ENCODE peak calls at places on chromosomes 7 and 10, in seven cellular contexts. V, O, T, K, R, E and P are unnamed samples.

GRCh38 chr10:16853809-16854208 is 36.6 kb upstream of the RSU1 start:
- DNase-seq in V (no peak), O (no peak), T (no peak), K (no peak), R (no peak), E (no peak), P (no peak)

GRCh38 chr10:112203328-112204076 is 19.9 kb upstream of the GPAM start:
- DNase-seq in V (no peak), O (peak), T (no peak), K (no peak), R (no peak), E (no peak), P (no peak)

GRCh38 chr7:135980665-135981180 is 3.6 kb upstream of the MTPN start:
- DNase-seq in V (no peak), O (peak), T (no peak), K (peak), R (no peak), E (peak), P (no peak)

GRCh38 chr10:10642741-10643280 is 374.9 kb upstream of the CELF2 start:
- DNase-seq in V (no peak), O (peak), T (peak), K (no peak), R (no peak), E (peak), P (no peak)

GRCh38 chr7:137328389-137329120 is 15.0 kb downstream of the PTN start:
- DNase-seq in V (no peak), O (peak), T (no peak), K (peak), R (no peak), E (peak), P (no peak)

GRCh38 chr7:30171753-30172447 is 37.1 kb downstream of the MTURN start:
- DNase-seq in V (no peak), O (peak), T (no peak), K (peak), R (no peak), E (peak), P (no peak)

GRCh38 chr10:43735907-43736306 is 87.2 kb upstream of the ZNF32 start:
- DNase-seq in V (no peak), O (peak), T (no peak), K (no peak), R (no peak), E (peak), P (no peak)

GRCh38 chr7:11786186-11786585 is 45.8 kb downstream of the THSD7A start:
- DNase-seq in V (no peak), O (no peak), T (no peak), K (peak), R (peak), E (no peak), P (peak)

GRCh38 chr10:77392236-77392721 is 245.3 kb downstream of the KCNMA1 start:
- DNase-seq in V (no peak), O (peak), T (no peak), K (no peak), R (no peak), E (peak), P (no peak)

GRCh38 chr10:70558871-70559810 is 43.4 kb downstream of the PRF1 start:
- DNase-seq in V (no peak), O (peak), T (peak), K (peak), R (no peak), E (peak), P (peak)

GRCh38 chr7:135247746-135248471 is 14.3 kb downstream of the STRA8 start:
- DNase-seq in V (no peak), O (no peak), T (peak), K (peak), R (no peak), E (no peak), P (no peak)

GRCh38 chr7:25861704-25862253 is 290.2 kb upstream of the NFE2L3 start:
- DNase-seq in V (no peak), O (no peak), T (no peak), K (peak), R (no peak), E (peak), P (no peak)

GRCh38 chr10:80535671-80536360 is 1.9 kb upstream of the SH2D4B start:
- DNase-seq in V (no peak), O (no peak), T (peak), K (peak), R (peak), E (no peak), P (no peak)

GRCh38 chr7:130901209-130901783 is 167.3 kb upstream of the KLF14 start:
- DNase-seq in V (no peak), O (peak), T (no peak), K (no peak), R (no peak), E (peak), P (no peak)

GRCh38 chr7:34653787-34654186 is 4.2 kb upstream of the NPSR1 start:
- DNase-seq in V (no peak), O (no peak), T (no peak), K (no peak), R (no peak), E (no peak), P (no peak)

GRCh38 chr10:133336131-133337078 is at the start of gene CALY:
- DNase-seq in V (peak), O (no peak), T (peak), K (no peak), R (no peak), E (no peak), P (peak)

GRCh38 chr7:98281757-98282652 is 519 bp downstream of the BRI3 start:
- DNase-seq in V (no peak), O (no peak), T (no peak), K (peak), R (no peak), E (no peak), P (no peak)

GRCh38 chr7:105647591-105647990 is 66.3 kb upstream of the EFCAB10 start:
- DNase-seq in V (no peak), O (no peak), T (no peak), K (no peak), R (no peak), E (no peak), P (no peak)

GRCh38 chr10:13099144-13099665 is 758 bp upstream of the OPTN start:
- DNase-seq in V (peak), O (peak), T (peak), K (peak), R (peak), E (peak), P (peak)

GRCh38 chr10:30178565-30178964 is 119.2 kb upstream of the JCAD start:
- DNase-seq in V (peak), O (peak), T (no peak), K (peak), R (no peak), E (peak), P (no peak)

GRCh38 chr7:77327932-77328628 is 88.1 kb downstream of the GSAP start:
- DNase-seq in V (no peak), O (no peak), T (no peak), K (no peak), R (no peak), E (no peak), P (no peak)

DNA sequence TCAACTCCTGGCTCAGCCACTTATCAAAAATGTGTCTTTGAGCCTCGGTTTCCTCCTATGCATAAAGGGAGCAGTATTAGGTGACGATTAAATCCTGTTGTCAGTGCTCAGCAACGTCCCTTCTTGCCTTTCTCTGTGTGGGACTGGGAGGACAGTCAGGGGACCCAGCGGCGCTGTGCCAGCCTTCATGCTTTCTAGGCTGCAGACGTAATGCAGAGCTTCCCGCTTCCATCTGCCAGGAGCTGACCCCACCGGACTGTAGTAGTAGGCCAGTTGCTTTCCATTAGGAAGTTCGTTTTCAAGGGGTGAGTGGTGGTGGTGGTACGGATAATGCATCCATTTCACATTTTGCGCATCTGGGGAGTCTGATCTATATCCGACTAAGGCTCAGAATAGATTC is 321.8 kb downstream of the PLXNA4 start:
- DNase-seq in V (no peak), O (no peak), T (no peak), K (no peak), R (no peak), E (no peak), P (no peak)
- H3K4ac ChIP-seq in V (no peak), O (no peak), T (no peak), K (no peak), R (no peak), E (no peak), P (no peak)

GRCh38 chr10:104981995-104982394 is 340.9 kb downstream of the SORCS3 start:
- DNase-seq in V (no peak), O (no peak), T (no peak), K (no peak), R (no peak), E (no peak), P (no peak)

DNA sequence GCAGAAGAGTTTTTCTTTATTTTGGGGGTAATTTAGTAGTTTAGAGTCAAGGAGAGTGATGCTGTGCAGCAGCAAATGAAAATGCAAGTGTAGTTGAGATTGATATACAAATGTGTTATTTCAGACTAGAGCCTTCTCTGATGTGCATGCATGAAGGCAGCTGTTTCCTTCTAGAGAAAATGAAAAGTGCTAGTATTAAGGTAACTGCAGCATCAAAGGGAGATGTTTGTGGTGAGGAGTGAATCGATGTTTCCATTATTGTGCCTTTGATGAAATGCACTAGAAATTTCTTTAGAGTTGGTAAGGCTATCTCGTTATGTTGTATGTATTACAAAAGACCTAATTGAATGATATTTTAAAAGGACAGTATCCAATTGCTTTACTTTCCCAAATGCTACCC is 339.3 kb downstream of the SORCS3 start:
- DNase-seq in V (no peak), O (no peak), T (no peak), K (no peak), R (no peak), E (no peak), P (no peak)
- H3K18ac ChIP-seq in V (no peak), O (no peak), T (no peak), K (no peak), R (no peak), E (no peak), P (no peak)

GRCh38 chr10:4685495-4685894 is 140.5 kb upstream of the AKR1E2 start:
- DNase-seq in V (no peak), O (no peak), T (no peak), K (no peak), R (no peak), E (no peak), P (no peak)

GRCh38 chr10:4683838-4684237 is 142.2 kb upstream of the AKR1E2 start:
- DNase-seq in V (no peak), O (peak), T (no peak), K (no peak), R (no peak), E (no peak), P (no peak)

GRCh38 chr10:4684434-4684833 is 141.6 kb upstream of the AKR1E2 start:
- DNase-seq in V (no peak), O (peak), T (no peak), K (peak), R (no peak), E (peak), P (no peak)

GRCh38 chr10:4685904-4686643 is 139.9 kb upstream of the AKR1E2 start:
- DNase-seq in V (no peak), O (no peak), T (no peak), K (no peak), R (no peak), E (peak), P (no peak)

DNA sequence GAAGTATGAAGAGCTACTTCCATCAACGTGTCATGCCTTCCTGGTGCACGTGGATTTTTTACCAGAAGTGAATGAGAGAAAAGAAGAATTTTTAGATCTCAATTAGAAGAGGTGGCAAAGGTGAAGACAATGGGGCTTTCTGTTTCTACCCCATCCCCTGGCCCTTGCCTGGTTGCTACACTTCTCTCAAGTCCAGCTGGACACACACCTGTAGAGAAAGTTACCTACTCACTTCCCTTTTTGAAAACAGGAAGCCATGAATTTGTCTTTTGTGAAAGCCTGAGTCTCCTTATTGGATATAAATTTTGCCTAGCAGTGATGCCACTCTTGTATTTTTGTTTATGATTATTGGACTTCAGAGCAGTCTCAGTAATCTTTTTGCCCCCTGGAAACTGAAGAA is 142.9 kb upstream of the AKR1E2 start:
- DNase-seq in V (no peak), O (no peak), T (no peak), K (no peak), R (no peak), E (no peak), P (no peak)
- H3K4ac ChIP-seq in V (no peak), O (peak), T (no peak), K (no peak), R (no peak), E (no peak), P (no peak)

GRCh38 chr10:103072891-103073290 is 120.2 kb downstream of the NT5C2 start:
- DNase-seq in V (no peak), O (no peak), T (no peak), K (no peak), R (no peak), E (no peak), P (no peak)

GRCh38 chr10:103067951-103068350 is 125.1 kb downstream of the NT5C2 start:
- DNase-seq in V (no peak), O (peak), T (no peak), K (no peak), R (no peak), E (peak), P (no peak)

GRCh38 chr10:103072276-103072675 is 120.8 kb downstream of the NT5C2 start:
- DNase-seq in V (no peak), O (no peak), T (no peak), K (no peak), R (no peak), E (no peak), P (no peak)

GRCh38 chr10:103067484-103067883 is 125.6 kb downstream of the NT5C2 start:
- DNase-seq in V (no peak), O (no peak), T (no peak), K (no peak), R (no peak), E (no peak), P (no peak)

GRCh38 chr10:103069453-103070331 is 123.4 kb downstream of the NT5C2 start:
- DNase-seq in V (peak), O (peak), T (peak), K (peak), R (peak), E (peak), P (peak)
- H3K18ac ChIP-seq in V (no peak), O (no peak), T (no peak), K (no peak), R (no peak), E (no peak), P (no peak)